ENCODE peak calls at places on chromosomes 11 and 22, in nine cellular contexts. One of them, this sample, is unnamed.

GRCh38 chr11:119062779-119063178 is 4.8 kb upstream of the VPS11 start:
- DNase-seq in pancreas: peak; percentile 70
- DNase-seq in GM23248: peak; percentile 73
- DNase-seq in iPS DF 6.9: no peak
- DNase-seq in CD8-positive, alpha-beta memory T cell: no peak
- DNase-seq in tibial artery: peak; percentile 55
- DNase-seq in prostate gland: no peak
- DNase-seq in right lobe of liver: no peak
- DNase-seq in endodermal cell: no peak
- DNase-seq in this sample: no peak

GRCh38 chr11:106288988-106289387 is 211.5 kb downstream of the AASDHPPT start:
- DNase-seq in pancreas: no peak
- DNase-seq in GM23248: no peak
- DNase-seq in iPS DF 6.9: no peak
- DNase-seq in CD8-positive, alpha-beta memory T cell: no peak
- DNase-seq in tibial artery: no peak
- DNase-seq in prostate gland: no peak
- DNase-seq in right lobe of liver: no peak
- DNase-seq in endodermal cell: no peak
- DNase-seq in this sample: no peak

GRCh38 chr22:17403906-17404305 is 34.6 kb downstream of the CECR2 start:
- DNase-seq in pancreas: no peak
- DNase-seq in GM23248: no peak
- DNase-seq in iPS DF 6.9: no peak
- DNase-seq in CD8-positive, alpha-beta memory T cell: no peak
- DNase-seq in tibial artery: no peak
- DNase-seq in prostate gland: no peak
- DNase-seq in right lobe of liver: no peak
- DNase-seq in endodermal cell: no peak
- DNase-seq in this sample: no peak

GRCh38 chr11:70697701-70698100 is 299.4 kb downstream of the CTTN start:
- DNase-seq in pancreas: no peak
- DNase-seq in GM23248: no peak
- DNase-seq in iPS DF 6.9: no peak
- DNase-seq in CD8-positive, alpha-beta memory T cell: peak; percentile 18
- DNase-seq in tibial artery: no peak
- DNase-seq in prostate gland: no peak
- DNase-seq in right lobe of liver: no peak
- DNase-seq in endodermal cell: no peak
- DNase-seq in this sample: no peak

GRCh38 chr11:46305295-46305694 is 27.8 kb downstream of the CREB3L1 start:
- DNase-seq in pancreas: no peak
- DNase-seq in GM23248: peak; percentile 61
- DNase-seq in iPS DF 6.9: no peak
- DNase-seq in CD8-positive, alpha-beta memory T cell: no peak
- DNase-seq in tibial artery: no peak
- DNase-seq in prostate gland: no peak
- DNase-seq in right lobe of liver: no peak
- DNase-seq in endodermal cell: no peak
- DNase-seq in this sample: no peak

GRCh38 chr22:38314992-38315800 is 2.0 kb downstream of the CSNK1E start:
- DNase-seq in pancreas: no peak
- DNase-seq in GM23248: peak; percentile 61
- DNase-seq in iPS DF 6.9: no peak
- DNase-seq in CD8-positive, alpha-beta memory T cell: no peak
- DNase-seq in tibial artery: no peak
- DNase-seq in prostate gland: peak; percentile 29
- DNase-seq in right lobe of liver: no peak
- DNase-seq in endodermal cell: no peak
- DNase-seq in this sample: no peak

GRCh38 chr11:124669193-124669592 is 4.3 kb downstream of the SIAE start:
- DNase-seq in pancreas: no peak
- DNase-seq in GM23248: peak; percentile 63
- DNase-seq in iPS DF 6.9: no peak
- DNase-seq in CD8-positive, alpha-beta memory T cell: peak; percentile 58
- DNase-seq in tibial artery: peak; percentile 25
- DNase-seq in prostate gland: peak; percentile 48
- DNase-seq in right lobe of liver: peak; percentile 55
- DNase-seq in endodermal cell: peak; percentile 71
- DNase-seq in this sample: no peak

GRCh38 chr11:134866215-134866614 is 454.2 kb upstream of the B3GAT1 start:
- DNase-seq in pancreas: no peak
- DNase-seq in GM23248: no peak
- DNase-seq in iPS DF 6.9: no peak
- DNase-seq in CD8-positive, alpha-beta memory T cell: no peak
- DNase-seq in tibial artery: no peak
- DNase-seq in prostate gland: no peak
- DNase-seq in right lobe of liver: no peak
- DNase-seq in endodermal cell: peak; percentile 23
- DNase-seq in this sample: no peak

GRCh38 chr11:96567193-96567592 is 177.4 kb downstream of the JRKL start:
- DNase-seq in pancreas: no peak
- DNase-seq in GM23248: peak; percentile 5
- DNase-seq in iPS DF 6.9: no peak
- DNase-seq in CD8-positive, alpha-beta memory T cell: no peak
- DNase-seq in tibial artery: no peak
- DNase-seq in prostate gland: no peak
- DNase-seq in right lobe of liver: no peak
- DNase-seq in endodermal cell: no peak
- DNase-seq in this sample: no peak

DNA sequence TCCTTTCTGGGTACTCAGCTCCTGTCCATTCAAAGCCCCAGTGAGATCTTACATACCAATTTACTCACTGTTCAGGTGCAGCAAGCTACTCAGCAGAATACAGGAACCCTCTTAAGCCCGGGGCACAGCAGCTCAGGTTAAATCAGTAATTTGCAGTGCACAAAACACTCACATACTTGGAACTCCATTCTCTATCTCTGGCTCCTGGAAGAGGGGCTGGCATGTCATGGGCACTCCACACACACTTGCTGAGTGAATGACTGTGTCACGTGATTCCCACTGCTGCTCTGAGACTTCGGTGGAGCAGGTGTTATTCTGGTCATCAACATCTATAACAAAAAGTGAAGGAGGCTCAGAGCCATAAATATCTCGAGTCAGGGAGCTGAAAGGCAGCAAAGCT is 157.3 kb upstream of the BDNF start:
- DNase-seq in pancreas: no peak
- DNase-seq in GM23248: no peak
- DNase-seq in iPS DF 6.9: no peak
- DNase-seq in CD8-positive, alpha-beta memory T cell: no peak
- DNase-seq in tibial artery: no peak
- DNase-seq in prostate gland: no peak
- DNase-seq in right lobe of liver: no peak
- DNase-seq in endodermal cell: no peak
- DNase-seq in this sample: no peak
- H3K4me1 ChIP-seq in pancreas: peaks cover 4% of the 10 kb centered on the region
- H3K4me1 ChIP-seq in GM23248: peaks cover 14% of the 10 kb centered on the region
- H3K4me1 ChIP-seq in iPS DF 6.9: no peaks in the 10 kb centered on the region
- H3K4me1 ChIP-seq in CD8-positive, alpha-beta memory T cell: no peaks in the 10 kb centered on the region
- H3K4me1 ChIP-seq in tibial artery: no peaks in the 10 kb centered on the region
- H3K4me1 ChIP-seq in prostate gland: no peaks in the 10 kb centered on the region
- H3K4me1 ChIP-seq in right lobe of liver: no peaks in the 10 kb centered on the region
- H3K4me1 ChIP-seq in endodermal cell: no peaks in the 10 kb centered on the region
- H3K4me1 ChIP-seq in this sample: no peaks in the 10 kb centered on the region

GRCh38 chr11:13335319-13335718 is 57.7 kb downstream of the BMAL1 start:
- DNase-seq in pancreas: peak; percentile 53
- DNase-seq in GM23248: peak; percentile 81
- DNase-seq in iPS DF 6.9: peak; percentile 43
- DNase-seq in CD8-positive, alpha-beta memory T cell: peak; percentile 80
- DNase-seq in tibial artery: peak; percentile 72
- DNase-seq in prostate gland: peak; percentile 27
- DNase-seq in right lobe of liver: peak; percentile 68
- DNase-seq in endodermal cell: peak; percentile 93
- DNase-seq in this sample: no peak
- H3K4me1 ChIP-seq in pancreas: peaks cover 30% of the 10 kb centered on the region
- H3K4me1 ChIP-seq in GM23248: peaks cover 77% of the 10 kb centered on the region
- H3K4me1 ChIP-seq in iPS DF 6.9: no peaks in the 10 kb centered on the region
- H3K4me1 ChIP-seq in CD8-positive, alpha-beta memory T cell: peaks cover 44% of the 10 kb centered on the region
- H3K4me1 ChIP-seq in tibial artery: peaks cover 24% of the 10 kb centered on the region
- H3K4me1 ChIP-seq in prostate gland: no peaks in the 10 kb centered on the region
- H3K4me1 ChIP-seq in right lobe of liver: peaks cover 73% of the 10 kb centered on the region
- H3K4me1 ChIP-seq in endodermal cell: no peaks in the 10 kb centered on the region
- H3K4me1 ChIP-seq in this sample: peaks cover 83% of the 10 kb centered on the region

GRCh38 chr22:43109921-43110443 is 568 bp upstream of the BIK start:
- DNase-seq in pancreas: no peak
- DNase-seq in GM23248: peak; percentile 20
- DNase-seq in iPS DF 6.9: no peak
- DNase-seq in CD8-positive, alpha-beta memory T cell: no peak
- DNase-seq in tibial artery: no peak
- DNase-seq in prostate gland: no peak
- DNase-seq in right lobe of liver: no peak
- DNase-seq in endodermal cell: peak; percentile 79
- DNase-seq in this sample: no peak
- H3K4me1 ChIP-seq in pancreas: peaks cover 14% of the 10 kb centered on the region
- H3K4me1 ChIP-seq in GM23248: no peaks in the 10 kb centered on the region
- H3K4me1 ChIP-seq in iPS DF 6.9: peaks cover 1% of the 10 kb centered on the region
- H3K4me1 ChIP-seq in CD8-positive, alpha-beta memory T cell: peaks cover 8% of the 10 kb centered on the region
- H3K4me1 ChIP-seq in tibial artery: peaks cover 18% of the 10 kb centered on the region
- H3K4me1 ChIP-seq in prostate gland: peaks cover 8% of the 10 kb centered on the region
- H3K4me1 ChIP-seq in right lobe of liver: no peaks in the 10 kb centered on the region
- H3K4me1 ChIP-seq in endodermal cell: peaks cover 2% of the 10 kb centered on the region
- H3K4me1 ChIP-seq in this sample: peaks cover 24% of the 10 kb centered on the region

GRCh38 chr11:128741928-128742327 is 48.1 kb downstream of the FLI1 start:
- DNase-seq in pancreas: no peak
- DNase-seq in GM23248: no peak
- DNase-seq in iPS DF 6.9: no peak
- DNase-seq in CD8-positive, alpha-beta memory T cell: no peak
- DNase-seq in tibial artery: no peak
- DNase-seq in prostate gland: no peak
- DNase-seq in right lobe of liver: no peak
- DNase-seq in endodermal cell: no peak
- DNase-seq in this sample: no peak
- H3K4me1 ChIP-seq in pancreas: no peaks in the 10 kb centered on the region
- H3K4me1 ChIP-seq in GM23248: peaks cover 12% of the 10 kb centered on the region
- H3K4me1 ChIP-seq in iPS DF 6.9: peaks cover 2% of the 10 kb centered on the region
- H3K4me1 ChIP-seq in CD8-positive, alpha-beta memory T cell: peaks cover 75% of the 10 kb centered on the region
- H3K4me1 ChIP-seq in tibial artery: no peaks in the 10 kb centered on the region
- H3K4me1 ChIP-seq in prostate gland: no peaks in the 10 kb centered on the region
- H3K4me1 ChIP-seq in right lobe of liver: no peaks in the 10 kb centered on the region
- H3K4me1 ChIP-seq in endodermal cell: peaks cover 2% of the 10 kb centered on the region
- H3K4me1 ChIP-seq in this sample: peaks cover 28% of the 10 kb centered on the region